ENCODE peak calls at places on chromosomes 3 and 15, in four cellular contexts. K is stimulated activated CD4-positive, alpha-beta T cell treated with anti-CD3 and anti-CD28 coated beads, Interleukin-12 subunit alpha, Interleukin-12 subunit beta, amount 100 ng/mL, for 4 hours; X is head of caudate nucleus; M is LoVo. I is an unnamed sample.

GRCh38 chr3:124121379-124122336 is 129.7 kb upstream of the ROPN1 start:
- DNase-seq in K (no peak), X (no peak), M (no peak), I (no peak)

GRCh38 chr15:65286069-65286703 is 497 bp downstream of the PARP16 start:
- DNase-seq in K (no peak), X (peak; percentile 21), M (peak; percentile 27), I (peak; percentile 33)

GRCh38 chr15:69272139-69272538 is 26.6 kb upstream of the PAQR5 start:
- DNase-seq in K (no peak), X (no peak), M (no peak), I (no peak)

GRCh38 chr3:173479301-173479700 is 81.8 kb downstream of the NLGN1 start:
- DNase-seq in K (no peak), X (no peak), M (no peak), I (no peak)

GRCh38 chr3:37511357-37511970 is 337.1 kb upstream of the LRRFIP2 start:
- DNase-seq in K (no peak), X (no peak), M (no peak), I (no peak)

GRCh38 chr3:43394071-43394501 is 107.7 kb downstream of the SNRK start:
- DNase-seq in K (no peak), X (no peak), M (no peak), I (no peak)

GRCh38 chr3:49022751-49023171 is 840 bp downstream of the NDUFAF3 start:
- DNase-seq in K (no peak), X (no peak), M (no peak), I (no peak)

GRCh38 chr15:74245342-74245931 is 9.3 kb downstream of the CCDC33 start:
- DNase-seq in K (no peak), X (peak; percentile 83), M (no peak), I (no peak)

GRCh38 chr3:180421221-180421620 is 180.7 kb upstream of the TTC14 start:
- DNase-seq in K (no peak), X (no peak), M (no peak), I (no peak)

GRCh38 chr15:59622289-59622688 is 10.7 kb downstream of the GCNT3 start:
- DNase-seq in K (peak; percentile 25), X (no peak), M (peak; percentile 80), I (peak; percentile 51)

GRCh38 chr3:149181179-149181578 is 40.5 kb downstream of the CP start:
- DNase-seq in K (no peak), X (no peak), M (no peak), I (no peak)

GRCh38 chr15:83380682-83381081 is 66.5 kb upstream of the SH3GL3 start:
- DNase-seq in K (peak; percentile 4), X (peak; percentile 24), M (peak; percentile 50), I (peak; percentile 28)

GRCh38 chr15:58487041-58487723 is 55.4 kb downstream of the LIPC start:
- DNase-seq in K (no peak), X (no peak), M (no peak), I (no peak)

GRCh38 chr15:81863157-81863556 is 182.7 kb downstream of the MEX3B start:
- DNase-seq in K (no peak), X (no peak), M (no peak), I (no peak)

GRCh38 chr3:154421067-154421466 is 8.9 kb downstream of the GPR149 start:
- DNase-seq in K (no peak), X (no peak), M (peak; percentile 13), I (peak; percentile 16)

GRCh38 chr15:99100245-99101173 is 4.4 kb upstream of the SYNM start:
- DNase-seq in K (peak; percentile 52), X (peak; percentile 83), M (peak; percentile 83), I (peak; percentile 75)

GRCh38 chr3:192878374-192878773 is 39.3 kb downstream of the MB21D2 start:
- DNase-seq in K (no peak), X (no peak), M (no peak), I (no peak)

GRCh38 chr3:162468791-162469190 is 972.2 kb downstream of the OTOL1 start:
- DNase-seq in K (no peak), X (no peak), M (no peak), I (no peak)

GRCh38 chr15:61196711-61197110 is 32.4 kb downstream of the RORA start:
- DNase-seq in K (no peak), X (no peak), M (no peak), I (no peak)

GRCh38 chr3:3893590-3893989 is 94.4 kb downstream of the LRRN1 start:
- DNase-seq in K (no peak), X (peak; percentile 24), M (no peak), I (no peak)

GRCh38 chr15:91055548-91056331 is 33.3 kb upstream of the VPS33B start:
- DNase-seq in K (peak; percentile 12), X (peak; percentile 82), M (peak; percentile 81), I (peak; percentile 43)

GRCh38 chr15:75130597-75131268 is 70.9 kb upstream of the C15orf39 start:
- DNase-seq in K (no peak), X (no peak), M (no peak), I (no peak)

GRCh38 chr3:41447701-41448100 is 248.4 kb downstream of the CTNNB1 start:
- DNase-seq in K (no peak), X (no peak), M (no peak), I (no peak)

GRCh38 chr3:46882377-46883015 is 5.0 kb downstream of the PTH1R start:
- DNase-seq in K (peak; percentile 6), X (no peak), M (no peak), I (peak; percentile 19)

GRCh38 chr3:42110631-42111030 is 19.5 kb downstream of the TRAK1 start:
- DNase-seq in K (no peak), X (no peak), M (no peak), I (no peak)

GRCh38 chr15:47383102-47383501 is 334.2 kb upstream of the SEMA6D start:
- DNase-seq in K (no peak), X (no peak), M (no peak), I (no peak)

GRCh38 chr15:31477851-31478250 is 151.2 kb downstream of the KLF13 start:
- DNase-seq in K (no peak), X (no peak), M (no peak), I (no peak)

GRCh38 chr3:51943451-51944391 is 1.6 kb downstream of the PARP3 start:
- DNase-seq in K (no peak), X (peak; percentile 18), M (no peak), I (peak; percentile 6)

GRCh38 chr15:52441846-52442245 is 86.8 kb downstream of the MYO5A start:
- DNase-seq in K (no peak), X (no peak), M (no peak), I (no peak)

I was measured in progenitor cell of endocrine pancreas.